ENCODE peak calls at places on chromosomes 13 and 19, in six cellular contexts. One of them, this sample, is unnamed.

GRCh38 chr13:72920097-72920496 is 138.2 kb downstream of the PIBF1 start:
- DNase-seq in nephron progenitor cell: no peak
- DNase-seq in astrocyte of the spinal cord: no peak
- DNase-seq in right cardiac atrium: peak
- DNase-seq in T follicular helper cell: no peak
- DNase-seq in mesenteric fat pad: no peak
- DNase-seq in this sample: no peak

GRCh38 chr13:113904411-113904810 is 40.5 kb upstream of the GAS6 start:
- DNase-seq in nephron progenitor cell: no peak
- DNase-seq in astrocyte of the spinal cord: no peak
- DNase-seq in right cardiac atrium: peak
- DNase-seq in T follicular helper cell: peak
- DNase-seq in mesenteric fat pad: peak
- DNase-seq in this sample: peak

GRCh38 chr13:93304134-93304533 is 77.5 kb downstream of the GPC6 start:
- DNase-seq in nephron progenitor cell: no peak
- DNase-seq in astrocyte of the spinal cord: no peak
- DNase-seq in right cardiac atrium: no peak
- DNase-seq in T follicular helper cell: no peak
- DNase-seq in mesenteric fat pad: no peak
- DNase-seq in this sample: no peak

GRCh38 chr13:50871405-50871804 is 27.9 kb upstream of the DLEU7 start:
- DNase-seq in nephron progenitor cell: no peak
- DNase-seq in astrocyte of the spinal cord: no peak
- DNase-seq in right cardiac atrium: no peak
- DNase-seq in T follicular helper cell: no peak
- DNase-seq in mesenteric fat pad: no peak
- DNase-seq in this sample: no peak

GRCh38 chr19:39138221-39139211 is 12.9 kb downstream of the PAK4 start:
- DNase-seq in nephron progenitor cell: no peak
- DNase-seq in astrocyte of the spinal cord: no peak
- DNase-seq in right cardiac atrium: no peak
- DNase-seq in T follicular helper cell: no peak
- DNase-seq in mesenteric fat pad: no peak
- DNase-seq in this sample: no peak

GRCh38 chr13:98934243-98934642 is 43.6 kb downstream of the DOCK9 start:
- DNase-seq in nephron progenitor cell: no peak
- DNase-seq in astrocyte of the spinal cord: no peak
- DNase-seq in right cardiac atrium: no peak
- DNase-seq in T follicular helper cell: no peak
- DNase-seq in mesenteric fat pad: no peak
- DNase-seq in this sample: no peak

GRCh38 chr19:56538254-56538760 is 441 bp upstream of the ZFP28 start:
- DNase-seq in nephron progenitor cell: peak
- DNase-seq in astrocyte of the spinal cord: peak
- DNase-seq in right cardiac atrium: peak
- DNase-seq in T follicular helper cell: peak
- DNase-seq in mesenteric fat pad: peak
- DNase-seq in this sample: peak

GRCh38 chr19:52963229-52963760 is 614 bp upstream of the ZNF816 start:
- DNase-seq in nephron progenitor cell: peak
- DNase-seq in astrocyte of the spinal cord: no peak
- DNase-seq in right cardiac atrium: no peak
- DNase-seq in T follicular helper cell: no peak
- DNase-seq in mesenteric fat pad: no peak
- DNase-seq in this sample: no peak

GRCh38 chr13:107964356-107964755 is 251.0 kb downstream of the LIG4 start:
- DNase-seq in nephron progenitor cell: no peak
- DNase-seq in astrocyte of the spinal cord: no peak
- DNase-seq in right cardiac atrium: no peak
- DNase-seq in T follicular helper cell: no peak
- DNase-seq in mesenteric fat pad: no peak
- DNase-seq in this sample: no peak

GRCh38 chr13:59843040-59843439 is 320.7 kb downstream of the DIAPH3 start:
- DNase-seq in nephron progenitor cell: no peak
- DNase-seq in astrocyte of the spinal cord: no peak
- DNase-seq in right cardiac atrium: no peak
- DNase-seq in T follicular helper cell: no peak
- DNase-seq in mesenteric fat pad: no peak
- DNase-seq in this sample: no peak

GRCh38 chr19:50510121-50510670 is 795 bp downstream of the JOSD2 start:
- DNase-seq in nephron progenitor cell: no peak
- DNase-seq in astrocyte of the spinal cord: peak
- DNase-seq in right cardiac atrium: no peak
- DNase-seq in T follicular helper cell: no peak
- DNase-seq in mesenteric fat pad: no peak
- DNase-seq in this sample: no peak

GRCh38 chr13:99228737-99229691 is 28.4 kb downstream of the UBAC2 start:
- DNase-seq in nephron progenitor cell: no peak
- DNase-seq in astrocyte of the spinal cord: peak
- DNase-seq in right cardiac atrium: no peak
- DNase-seq in T follicular helper cell: no peak
- DNase-seq in mesenteric fat pad: no peak
- DNase-seq in this sample: no peak

GRCh38 chr13:43127103-43127817 is 103.9 kb downstream of the DNAJC15 start:
- DNase-seq in nephron progenitor cell: no peak
- DNase-seq in astrocyte of the spinal cord: no peak
- DNase-seq in right cardiac atrium: no peak
- DNase-seq in T follicular helper cell: no peak
- DNase-seq in mesenteric fat pad: peak
- DNase-seq in this sample: no peak

GRCh38 chr19:42281175-42282035 is 12.4 kb downstream of the CIC start:
- DNase-seq in nephron progenitor cell: no peak
- DNase-seq in astrocyte of the spinal cord: peak
- DNase-seq in right cardiac atrium: peak
- DNase-seq in T follicular helper cell: no peak
- DNase-seq in mesenteric fat pad: peak
- DNase-seq in this sample: peak

GRCh38 chr13:51663980-51664957 is 80.0 kb downstream of the WDFY2 start:
- DNase-seq in nephron progenitor cell: no peak
- DNase-seq in astrocyte of the spinal cord: no peak
- DNase-seq in right cardiac atrium: peak
- DNase-seq in T follicular helper cell: no peak
- DNase-seq in mesenteric fat pad: no peak
- DNase-seq in this sample: no peak

GRCh38 chr13:94967183-94968039 is 255.1 kb upstream of the SOX21 start:
- DNase-seq in nephron progenitor cell: peak
- DNase-seq in astrocyte of the spinal cord: peak
- DNase-seq in right cardiac atrium: no peak
- DNase-seq in T follicular helper cell: no peak
- DNase-seq in mesenteric fat pad: no peak
- DNase-seq in this sample: peak

GRCh38 chr19:8609210-8610040 is 1.1 kb downstream of the ADAMTS10 start:
- DNase-seq in nephron progenitor cell: peak
- DNase-seq in astrocyte of the spinal cord: peak
- DNase-seq in right cardiac atrium: peak
- DNase-seq in T follicular helper cell: no peak
- DNase-seq in mesenteric fat pad: no peak
- DNase-seq in this sample: peak

GRCh38 chr13:99335603-99336002 is 28.4 kb upstream of the GPR183 start:
- DNase-seq in nephron progenitor cell: no peak
- DNase-seq in astrocyte of the spinal cord: no peak
- DNase-seq in right cardiac atrium: no peak
- DNase-seq in T follicular helper cell: no peak
- DNase-seq in mesenteric fat pad: no peak
- DNase-seq in this sample: no peak

GRCh38 chr19:33553530-33554310 is 32.1 kb upstream of the PEPD start:
- DNase-seq in nephron progenitor cell: no peak
- DNase-seq in astrocyte of the spinal cord: no peak
- DNase-seq in right cardiac atrium: no peak
- DNase-seq in T follicular helper cell: no peak
- DNase-seq in mesenteric fat pad: peak
- DNase-seq in this sample: no peak

GRCh38 chr19:35549174-35549788 is 3.9 kb downstream of the TMEM147 start:
- DNase-seq in nephron progenitor cell: peak
- DNase-seq in astrocyte of the spinal cord: peak
- DNase-seq in right cardiac atrium: no peak
- DNase-seq in T follicular helper cell: peak
- DNase-seq in mesenteric fat pad: no peak
- DNase-seq in this sample: peak

GRCh38 chr19:31147234-31147633 is 202.0 kb downstream of the TSHZ3 start:
- DNase-seq in nephron progenitor cell: no peak
- DNase-seq in astrocyte of the spinal cord: no peak
- DNase-seq in right cardiac atrium: no peak
- DNase-seq in T follicular helper cell: no peak
- DNase-seq in mesenteric fat pad: no peak
- DNase-seq in this sample: no peak

GRCh38 chr13:112140366-112140765 is 73.4 kb downstream of the SOX1 start:
- DNase-seq in nephron progenitor cell: no peak
- DNase-seq in astrocyte of the spinal cord: no peak
- DNase-seq in right cardiac atrium: no peak
- DNase-seq in T follicular helper cell: no peak
- DNase-seq in mesenteric fat pad: peak
- DNase-seq in this sample: no peak

GRCh38 chr13:105665284-105665683 is 870.2 kb downstream of the EFNB2 start:
- DNase-seq in nephron progenitor cell: no peak
- DNase-seq in astrocyte of the spinal cord: peak
- DNase-seq in right cardiac atrium: no peak
- DNase-seq in T follicular helper cell: no peak
- DNase-seq in mesenteric fat pad: no peak
- DNase-seq in this sample: no peak

This sample was measured in Peyer's patch.